ENCODE peak calls at places on chromosomes 5 and 9, in seven cellular contexts. S is GM12865, K is NB4, L is AG04449, Y is MCF 10A, M is H9, N is HCT116. G is an unnamed sample.

GRCh38 chr5:110082194-110082593 is 392.5 kb downstream of the MAN2A1 start:
- DNase-seq in L (no peak), S (no peak), K (no peak), Y (no peak), M (no peak), N (no peak), G (no peak)

GRCh38 chr9:1421436-1421835 is 371.3 kb downstream of the DMRT2 start:
- DNase-seq in M (no peak), K (no peak), L (no peak), N (no peak), Y (no peak), S (no peak), G (no peak)

GRCh38 chr9:121182437-121182836 is 19.2 kb downstream of the RAB14 start:
- DNase-seq in N (no peak), S (no peak), K (no peak), L (no peak), Y (no peak), M (no peak), G (no peak)

GRCh38 chr5:125894383-125894782 is 528.8 kb upstream of the GRAMD2B start:
- DNase-seq in K (no peak), N (no peak), L (no peak), S (peak), M (no peak), Y (peak), G (no peak)

GRCh38 chr9:82466616-82467251 is 478.2 kb downstream of the SPATA31D1 start:
- DNase-seq in S (peak), Y (no peak), L (no peak), M (peak), K (peak), N (no peak), G (peak)

GRCh38 chr5:142674438-142675210 is 11.3 kb downstream of the FGF1 start:
- DNase-seq in N (no peak), K (no peak), M (no peak), S (no peak), Y (peak), L (peak), G (no peak)

GRCh38 chr5:8907168-8907868 is 638.6 kb downstream of the SEMA5A start:
- DNase-seq in M (no peak), Y (peak), N (no peak), S (no peak), L (peak), K (no peak), G (no peak)

GRCh38 chr5:54611290-54611951 is 93.9 kb downstream of the SNX18 start:
- DNase-seq in K (no peak), M (no peak), N (no peak), L (no peak), S (no peak), Y (no peak), G (no peak)

GRCh38 chr9:132424857-132425702 is 15.1 kb downstream of the CFAP77 start:
- DNase-seq in M (no peak), K (no peak), L (no peak), S (no peak), Y (no peak), N (no peak), G (no peak)

GRCh38 chr9:4400731-4401130 is 89.5 kb upstream of the SLC1A1 start:
- DNase-seq in N (no peak), M (no peak), L (no peak), Y (no peak), K (no peak), S (no peak), G (no peak)

GRCh38 chr5:139251281-139251687 is 42.3 kb upstream of the MATR3 start:
- DNase-seq in Y (no peak), N (no peak), M (peak), K (peak), S (peak), L (no peak), G (no peak)

GRCh38 chr5:9927521-9927997 is 297.4 kb upstream of the TAS2R1 start:
- DNase-seq in S (no peak), M (no peak), K (no peak), L (no peak), Y (peak), N (no peak), G (no peak)

GRCh38 chr5:140267559-140268018 is 35.3 kb downstream of the PFDN1 start:
- DNase-seq in S (no peak), Y (no peak), N (no peak), K (no peak), L (no peak), M (no peak), G (no peak)

GRCh38 chr5:117486879-117487391 is 912.3 kb upstream of the SEMA6A start:
- DNase-seq in N (peak), Y (peak), M (no peak), S (no peak), L (no peak), K (no peak), G (peak)

GRCh38 chr5:180099733-180100611 is 28.4 kb upstream of the RNF130 start:
- DNase-seq in K (no peak), M (no peak), Y (no peak), N (no peak), S (no peak), L (no peak), G (no peak)

GRCh38 chr5:124132843-124133242 is 613.6 kb downstream of the ZNF608 start:
- DNase-seq in S (no peak), N (no peak), M (no peak), L (no peak), K (no peak), Y (peak), G (no peak)

GRCh38 chr9:123550797-123551196 is 194.8 kb downstream of the CRB2 start:
- DNase-seq in M (peak), L (no peak), S (no peak), K (no peak), Y (no peak), N (no peak), G (no peak)

GRCh38 chr5:169335806-169336205 is 34.9 kb upstream of the SLIT3 start:
- DNase-seq in S (no peak), M (no peak), L (no peak), Y (no peak), N (no peak), K (no peak), G (no peak)

GRCh38 chr5:169328401-169328800 is 27.5 kb upstream of the SLIT3 start:
- DNase-seq in N (no peak), M (no peak), L (no peak), S (no peak), Y (no peak), K (no peak), G (no peak)

GRCh38 chr5:169336234-169336633 is 35.3 kb upstream of the SLIT3 start:
- DNase-seq in L (no peak), M (no peak), K (no peak), N (no peak), S (no peak), Y (no peak), G (no peak)

DNA sequence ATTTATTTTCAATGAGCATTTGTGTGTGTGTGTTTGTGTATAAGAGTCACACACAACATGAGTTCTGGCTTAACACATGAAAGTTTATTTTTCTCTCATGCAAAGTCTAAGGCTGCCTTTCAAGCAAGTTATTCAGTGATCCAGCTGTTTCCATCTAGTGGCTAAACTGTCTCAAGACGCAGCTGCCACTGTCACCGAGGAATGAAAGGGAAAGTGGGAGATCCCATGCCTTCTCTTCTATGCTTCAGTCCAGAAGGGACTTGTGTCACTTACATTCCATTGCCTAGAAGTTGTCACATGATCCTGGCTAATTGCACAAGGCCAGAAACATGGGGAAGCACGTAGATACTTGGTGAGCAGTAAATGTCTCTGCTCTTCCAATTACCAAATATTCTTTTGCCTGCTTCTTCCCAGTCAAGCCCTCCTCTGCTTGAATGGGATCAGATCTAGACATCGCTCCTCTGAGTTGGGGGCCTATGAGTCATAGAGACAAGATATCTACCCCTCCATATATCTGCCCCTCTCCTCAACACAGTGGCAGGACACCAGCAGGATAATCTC is 30.4 kb upstream of the SLIT3 start:
- DNase-seq in Y (no peak), N (no peak), S (no peak), K (no peak), M (no peak), L (no peak), G (peak)
- TF ChIP-seq CTCF in Y (no peak), N (no peak), S (no peak), K (no peak), M (peak), L (peak), G (peak)

DNA sequence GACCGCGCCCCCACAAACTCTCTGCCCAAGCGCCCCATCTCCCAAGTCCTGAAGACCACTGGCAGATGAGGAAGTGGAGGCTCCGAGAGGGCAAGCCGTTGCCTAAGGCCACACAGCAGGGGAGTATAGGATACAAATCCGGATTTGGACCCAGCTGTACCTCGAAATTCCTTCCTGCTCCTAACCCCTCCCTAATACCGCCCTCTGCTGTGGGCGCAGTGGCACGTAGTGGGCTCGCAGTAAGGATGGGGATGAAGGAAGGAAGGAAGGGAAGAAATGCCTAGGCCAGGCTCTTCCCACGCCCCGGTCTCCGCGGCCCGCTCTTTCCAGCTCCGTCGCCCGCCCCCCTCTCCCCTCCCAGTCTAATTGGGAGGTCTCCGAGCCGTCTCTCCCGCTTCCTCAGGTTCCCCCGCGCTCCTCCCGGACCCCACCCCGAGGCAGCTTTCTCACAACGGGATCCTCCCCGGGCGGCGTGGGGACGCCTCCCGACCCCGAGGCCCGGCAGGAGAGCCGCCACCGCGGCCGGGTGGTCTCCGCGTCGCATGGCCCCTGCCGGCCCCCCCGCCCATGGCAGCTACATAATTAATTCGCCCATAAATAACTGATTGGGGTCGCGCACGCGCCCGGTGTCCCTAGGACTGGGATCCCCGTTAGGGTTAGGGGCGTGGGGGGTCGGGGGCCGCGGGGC is 138.9 kb downstream of the C9orf50 start:
- DNase-seq in N (no peak), S (no peak), Y (peak), K (no peak), L (no peak), M (no peak), G (no peak)
- TF ChIP-seq CTCF in N (no peak), S (no peak), Y (peak), K (no peak), L (peak), M (peak), G (no peak)

DNA sequence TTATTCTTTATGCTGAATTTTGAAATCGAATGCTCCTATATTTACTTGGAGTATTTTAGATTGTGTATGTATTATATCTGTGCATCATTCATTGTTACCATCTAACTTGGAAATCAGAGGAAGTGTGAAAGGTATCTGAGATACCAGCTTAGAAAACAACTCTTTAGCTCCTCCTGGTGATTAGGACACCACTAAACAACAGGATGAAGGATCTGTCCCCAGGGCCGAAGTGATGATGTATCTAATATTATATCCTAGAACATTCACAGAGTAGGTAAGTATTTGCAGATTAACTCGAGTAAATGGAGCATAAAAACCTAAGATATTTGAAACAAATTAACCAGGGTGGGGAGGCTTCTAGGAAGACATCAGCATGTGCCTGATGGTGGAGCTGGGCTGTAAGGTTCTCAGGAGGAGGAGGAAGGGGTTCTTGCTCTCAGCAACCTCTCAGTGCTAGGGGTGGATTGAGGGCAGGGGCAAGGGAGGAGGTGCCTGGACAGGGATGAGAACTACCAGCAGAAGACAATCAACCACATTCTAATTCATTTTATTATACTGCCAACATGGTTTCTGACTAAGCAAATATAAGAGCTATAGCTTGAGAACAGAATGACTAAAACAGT is 2.6 kb upstream of the NFIL3 start:
- DNase-seq in S (peak), L (no peak), N (peak), Y (peak), M (no peak), K (peak), G (no peak)
- TF ChIP-seq CTCF in S (peak), L (peak), N (peak), Y (peak), M (peak), K (peak), G (no peak)

GRCh38 chr5:154999865-155000264 is 13.7 kb upstream of the KIF4B start:
- DNase-seq in Y (no peak), K (no peak), L (no peak), M (no peak), S (peak), N (no peak), G (no peak)

GRCh38 chr5:154997746-154998145 is 15.8 kb upstream of the KIF4B start:
- DNase-seq in L (no peak), Y (peak), S (no peak), N (no peak), K (no peak), M (no peak), G (no peak)

GRCh38 chr5:154993461-154993860 is 20.1 kb upstream of the KIF4B start:
- DNase-seq in M (no peak), L (no peak), Y (no peak), N (no peak), K (peak), S (no peak), G (no peak)

GRCh38 chr5:155001523-155001922 is 12.0 kb upstream of the KIF4B start:
- DNase-seq in L (no peak), Y (no peak), N (no peak), M (no peak), K (no peak), S (no peak), G (no peak)

DNA sequence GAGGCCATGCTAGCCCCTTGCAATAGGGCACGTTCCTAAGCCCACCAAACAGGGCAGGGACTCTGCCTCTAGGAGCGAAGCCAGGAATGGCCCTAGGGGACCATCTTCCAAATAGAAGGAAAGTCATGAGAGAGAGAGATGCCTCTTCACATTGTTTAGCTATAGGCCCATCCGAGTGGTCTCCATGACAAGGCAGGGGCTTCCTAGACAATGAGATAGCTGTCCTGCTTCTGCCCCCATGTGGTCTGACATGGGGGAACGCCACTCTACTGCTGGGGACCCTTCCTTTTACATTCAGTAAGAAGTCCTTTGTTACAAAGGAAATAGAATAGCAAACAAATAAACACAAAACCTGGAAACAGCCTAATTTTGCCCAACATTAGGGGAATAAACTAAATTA is 17.9 kb upstream of the KIF4B start:
- DNase-seq in M (peak), S (no peak), N (no peak), Y (no peak), L (no peak), K (peak), G (no peak)
- TF ChIP-seq CTCF in M (peak), S (no peak), N (peak), Y (no peak), L (no peak), K (peak), G (peak)

DNA sequence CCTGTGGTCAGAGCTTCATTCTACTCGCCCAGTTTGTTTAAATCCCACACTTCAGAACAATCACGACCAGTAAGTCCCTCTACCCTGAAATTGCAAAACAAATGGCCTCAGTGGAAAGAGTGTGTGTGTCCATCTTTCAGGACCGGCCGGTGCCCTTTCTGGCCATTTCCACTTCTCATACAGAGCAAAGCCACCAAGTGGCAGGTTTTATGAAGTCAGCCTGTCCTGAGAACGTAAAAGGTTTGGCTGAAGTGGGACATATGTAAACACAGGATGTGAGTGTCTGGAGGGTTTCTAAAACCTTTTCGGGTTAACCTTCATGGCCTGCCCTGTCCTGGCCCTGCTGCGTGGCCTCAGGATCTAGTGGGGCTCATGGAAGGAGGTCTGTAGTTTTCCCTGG is 24.7 kb downstream of the NXNL2 start:
- DNase-seq in Y (no peak), S (no peak), N (no peak), M (no peak), L (no peak), K (no peak), G (no peak)
- TF ChIP-seq CTCF in Y (no peak), S (no peak), N (no peak), M (no peak), L (peak), K (no peak), G (peak)

DNA sequence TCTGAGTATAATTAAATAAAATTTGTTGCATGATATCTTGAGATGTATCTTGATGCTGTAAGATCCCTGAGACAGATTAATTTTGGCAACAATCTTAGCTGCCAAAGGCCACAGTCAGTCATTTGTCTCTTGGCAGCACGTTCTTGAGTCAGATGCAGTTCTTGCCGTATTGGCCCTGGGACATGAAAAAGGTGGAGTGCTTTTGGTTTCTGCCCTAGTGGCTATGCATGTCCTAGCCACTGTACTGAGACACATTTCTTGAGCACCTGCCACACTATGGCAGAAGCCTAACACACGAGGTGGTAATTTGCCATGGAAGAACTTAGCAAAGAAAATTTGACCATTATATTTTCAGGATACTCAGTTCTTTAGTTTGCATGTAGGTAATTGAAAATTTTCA is 45.0 kb upstream of the PHF2 start:
- DNase-seq in M (no peak), L (no peak), S (no peak), K (no peak), N (no peak), Y (peak), G (peak)
- TF ChIP-seq CTCF in M (peak), L (no peak), S (no peak), K (no peak), N (peak), Y (no peak), G (no peak)

DNA sequence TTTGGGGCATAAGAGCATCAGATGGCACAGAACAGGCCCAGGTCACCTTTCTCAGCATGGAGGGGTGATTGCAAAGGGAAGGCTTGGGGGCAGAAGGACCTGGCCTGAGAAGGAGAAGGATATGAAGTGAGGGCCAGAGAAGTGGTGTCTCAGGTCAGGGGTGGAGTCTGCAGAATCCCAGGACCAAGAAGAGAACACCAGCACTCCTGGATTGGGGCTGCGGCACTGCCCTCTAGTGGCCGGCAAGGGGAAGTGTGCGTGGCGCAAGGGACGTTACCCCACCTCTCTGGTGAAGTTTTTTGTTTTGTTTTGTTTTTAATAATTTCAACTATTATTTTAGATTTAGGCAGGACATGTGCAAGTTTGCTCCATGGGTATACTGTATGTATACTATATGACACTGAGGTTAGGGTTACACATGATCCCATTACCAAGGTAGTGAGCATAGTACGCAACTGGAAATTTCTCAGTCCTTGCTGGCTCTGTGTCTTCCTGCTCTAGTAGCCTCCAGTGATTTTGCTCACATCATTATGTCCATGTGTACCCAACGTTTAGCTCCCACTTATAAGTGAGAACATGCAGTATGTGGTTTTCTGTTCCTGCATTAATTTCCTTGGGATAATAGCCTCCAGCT is 1548.6 kb downstream of the EFNA5 start:
- DNase-seq in K (peak), S (peak), N (peak), Y (peak), L (no peak), M (peak), G (peak)
- TF ChIP-seq CTCF in K (peak), S (peak), N (peak), Y (peak), L (peak), M (peak), G (peak)

GRCh38 chr5:40687316-40687715 is 7.6 kb downstream of the PTGER4 start:
- DNase-seq in N (no peak), Y (no peak), M (no peak), S (peak), L (no peak), K (no peak), G (no peak)
- TF ChIP-seq CTCF in N (no peak), Y (no peak), M (no peak), S (no peak), L (no peak), K (no peak), G (no peak)

GRCh38 chr9:127658431-127658830 is 46.4 kb downstream of the STXBP1 start:
- DNase-seq in M (no peak), Y (no peak), L (no peak), S (no peak), N (no peak), K (no peak), G (no peak)
- TF ChIP-seq CTCF in M (no peak), Y (no peak), L (no peak), S (no peak), N (no peak), K (no peak), G (no peak)